ENCODE peak calls at places on chromosomes 12 and 14, in seven cellular contexts. V, Y, M, Q, H, J and S are unnamed samples.

GRCh38 chr12:109557809-109558208 is 15.5 kb downstream of the MMAB start:
- DNase-seq in V (no peak), Y (no peak), M (no peak), Q (no peak), H (no peak), J (no peak), S (no peak)

GRCh38 chr12:83793616-83794015 is 1106.9 kb downstream of the TMTC2 start:
- DNase-seq in V (no peak), Y (no peak), M (no peak), Q (no peak), H (no peak), J (no peak), S (peak)

GRCh38 chr12:33514893-33515292 is 75.3 kb upstream of the SYT10 start:
- DNase-seq in V (no peak), Y (no peak), M (no peak), Q (no peak), H (no peak), J (no peak), S (no peak)

GRCh38 chr12:41512531-41512930 is 324.4 kb downstream of the PDZRN4 start:
- DNase-seq in V (no peak), Y (no peak), M (no peak), Q (no peak), H (no peak), J (no peak), S (no peak)

GRCh38 chr12:10503460-10503859 is 2.2 kb upstream of the EIF2S3B start:
- DNase-seq in V (no peak), Y (no peak), M (no peak), Q (no peak), H (no peak), J (no peak), S (no peak)

GRCh38 chr12:93883436-93884154 is 206.4 kb downstream of the CRADD start:
- DNase-seq in V (no peak), Y (no peak), M (no peak), Q (no peak), H (no peak), J (no peak), S (no peak)

GRCh38 chr12:59075968-59076367 is 155.7 kb upstream of the LRIG3 start:
- DNase-seq in V (no peak), Y (no peak), M (no peak), Q (no peak), H (no peak), J (no peak), S (peak)

GRCh38 chr12:109458086-109458485 is 19.0 kb downstream of the KCTD10 start:
- DNase-seq in V (no peak), Y (no peak), M (no peak), Q (no peak), H (no peak), J (no peak), S (no peak)

GRCh38 chr12:111224196-111225066 is 144.5 kb downstream of the PHETA1 start:
- DNase-seq in V (no peak), Y (no peak), M (no peak), Q (peak), H (no peak), J (no peak), S (no peak)

GRCh38 chr12:102444093-102444492 is 36.3 kb downstream of the IGF1 start:
- DNase-seq in V (no peak), Y (no peak), M (no peak), Q (no peak), H (no peak), J (no peak), S (no peak)

GRCh38 chr12:124829008-124829707 is 34.5 kb downstream of the SCARB1 start:
- DNase-seq in V (peak), Y (no peak), M (peak), Q (no peak), H (no peak), J (no peak), S (peak)

GRCh38 chr12:45637706-45638105 is 91.8 kb upstream of the ARID2 start:
- DNase-seq in V (no peak), Y (no peak), M (no peak), Q (no peak), H (no peak), J (no peak), S (no peak)

GRCh38 chr14:97021001-97021400 is 223.8 kb downstream of the VRK1 start:
- DNase-seq in V (peak), Y (no peak), M (no peak), Q (no peak), H (no peak), J (no peak), S (no peak)

GRCh38 chr14:67668559-67668958 is 5.9 kb downstream of the VTI1B start:
- DNase-seq in V (no peak), Y (no peak), M (no peak), Q (no peak), H (no peak), J (peak), S (no peak)

GRCh38 chr14:64806202-64806861 is 73.4 kb downstream of the SPTB start:
- DNase-seq in V (no peak), Y (no peak), M (peak), Q (no peak), H (no peak), J (no peak), S (no peak)

GRCh38 chr14:92729632-92730358 is 18.6 kb downstream of the LGMN start:
- DNase-seq in V (no peak), Y (no peak), M (no peak), Q (no peak), H (no peak), J (no peak), S (no peak)

GRCh38 chr14:51534623-51535022 is 117.1 kb upstream of the FRMD6 start:
- DNase-seq in V (no peak), Y (peak), M (peak), Q (no peak), H (no peak), J (no peak), S (peak)

GRCh38 chr12:131350943-131351318 is 360.0 kb upstream of the SFSWAP start:
- DNase-seq in V (no peak), Y (no peak), M (no peak), Q (no peak), H (no peak), J (no peak), S (no peak)

GRCh38 chr14:99436247-99437180 is 44.1 kb downstream of the SETD3 start:
- DNase-seq in V (no peak), Y (no peak), M (no peak), Q (no peak), H (no peak), J (no peak), S (no peak)

GRCh38 chr12:121224591-121224990 is 14.7 kb downstream of the P2RX4 start:
- DNase-seq in V (no peak), Y (no peak), M (no peak), Q (peak), H (no peak), J (no peak), S (no peak)

GRCh38 chr14:96741151-96741977 is 55.8 kb upstream of the VRK1 start:
- DNase-seq in V (peak), Y (no peak), M (no peak), Q (peak), H (peak), J (no peak), S (peak)

GRCh38 chr12:54596526-54596946 is 8.1 kb upstream of the PPP1R1A start:
- DNase-seq in V (peak), Y (peak), M (peak), Q (peak), H (peak), J (no peak), S (peak)

GRCh38 chr12:21505888-21506287 is 4.3 kb downstream of the GOLT1B start:
- DNase-seq in V (no peak), Y (no peak), M (no peak), Q (no peak), H (no peak), J (no peak), S (no peak)

GRCh38 chr14:69298131-69299071 is 38.4 kb downstream of the GALNT16 start:
- DNase-seq in V (no peak), Y (no peak), M (no peak), Q (no peak), H (no peak), J (no peak), S (no peak)

GRCh38 chr12:2894961-2895360 is 4.3 kb downstream of the TULP3 start:
- DNase-seq in V (no peak), Y (no peak), M (no peak), Q (peak), H (no peak), J (no peak), S (no peak)

GRCh38 chr14:105867961-105868599 is 341.7 kb downstream of the TMEM121 start:
- DNase-seq in V (no peak), Y (no peak), M (no peak), Q (no peak), H (no peak), J (no peak), S (no peak)
- TF ChIP-seq JUND in V (no peak), Y (no peak), M (no peak), Q (no peak), H (no peak), J (no peak), S (no peak)

GRCh38 chr12:71517145-71517846 is 77.7 kb downstream of the LGR5 start:
- DNase-seq in V (no peak), Y (no peak), M (no peak), Q (no peak), H (no peak), J (no peak), S (no peak)
- TF ChIP-seq JUND in V (no peak), Y (no peak), M (no peak), Q (no peak), H (no peak), J (no peak), S (no peak)

GRCh38 chr12:123024819-123025391 is 44.4 kb downstream of the ARL6IP4 start:
- DNase-seq in V (no peak), Y (no peak), M (no peak), Q (no peak), H (no peak), J (no peak), S (no peak)
- TF ChIP-seq JUND in V (no peak), Y (no peak), M (no peak), Q (no peak), H (no peak), J (no peak), S (no peak)

DNA sequence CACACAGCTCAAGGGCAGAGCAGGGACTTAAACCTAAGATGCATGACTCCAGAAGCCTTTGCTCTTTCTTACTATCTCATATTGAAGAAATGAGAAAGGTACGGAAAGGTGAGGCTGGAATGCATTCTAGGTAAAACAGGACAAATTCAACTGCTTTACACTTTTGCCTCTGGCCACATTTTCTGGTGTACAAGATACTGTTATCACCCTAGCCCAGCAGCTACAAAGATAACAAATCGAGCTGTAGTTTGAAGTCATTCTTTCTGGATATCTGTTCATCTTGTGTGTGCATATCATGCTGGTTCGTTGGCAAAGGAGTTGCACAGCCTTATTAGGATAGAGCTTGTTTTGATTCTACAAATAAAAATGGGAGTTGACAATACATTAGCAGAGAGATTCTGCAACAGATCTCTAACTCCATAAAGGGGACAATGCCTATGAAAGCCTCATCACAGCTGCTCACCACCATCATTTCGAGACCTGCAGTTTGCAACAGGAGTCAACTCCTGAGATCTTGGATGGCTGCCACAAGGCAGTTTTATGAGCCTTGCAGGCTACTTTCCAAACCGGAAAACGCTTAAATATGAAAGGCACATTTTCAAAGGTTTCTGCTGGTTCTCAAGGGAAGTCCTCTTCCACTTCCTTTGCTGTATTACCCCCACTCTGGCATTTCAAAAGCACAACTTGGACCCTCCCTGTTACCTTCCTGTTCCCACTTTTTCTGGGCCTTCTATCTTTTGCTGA is 64.9 kb downstream of the STXBP6 start:
- DNase-seq in V (peak), Y (no peak), M (no peak), Q (no peak), H (no peak), J (no peak), S (peak)
- TF ChIP-seq JUND in V (peak), Y (no peak), M (no peak), Q (no peak), H (no peak), J (no peak), S (no peak)

GRCh38 chr12:113723631-113724030 is 242.5 kb downstream of the RBM19 start:
- DNase-seq in V (no peak), Y (no peak), M (no peak), Q (no peak), H (no peak), J (no peak), S (no peak)

GRCh38 chr12:113725557-113725876 is 240.6 kb downstream of the RBM19 start:
- DNase-seq in V (no peak), Y (no peak), M (no peak), Q (no peak), H (no peak), J (no peak), S (no peak)

GRCh38 chr12:113724703-113725556 is 241.2 kb downstream of the RBM19 start:
- DNase-seq in V (peak), Y (no peak), M (no peak), Q (peak), H (no peak), J (no peak), S (no peak)

GRCh38 chr12:113726254-113726819 is 239.8 kb downstream of the RBM19 start:
- DNase-seq in V (no peak), Y (no peak), M (no peak), Q (no peak), H (no peak), J (no peak), S (no peak)

GRCh38 chr12:113727651-113728061 is 238.5 kb downstream of the RBM19 start:
- DNase-seq in V (no peak), Y (peak), M (peak), Q (no peak), H (no peak), J (no peak), S (peak)
- TF ChIP-seq JUND in V (no peak), Y (no peak), M (no peak), Q (peak), H (no peak), J (no peak), S (no peak)

DNA sequence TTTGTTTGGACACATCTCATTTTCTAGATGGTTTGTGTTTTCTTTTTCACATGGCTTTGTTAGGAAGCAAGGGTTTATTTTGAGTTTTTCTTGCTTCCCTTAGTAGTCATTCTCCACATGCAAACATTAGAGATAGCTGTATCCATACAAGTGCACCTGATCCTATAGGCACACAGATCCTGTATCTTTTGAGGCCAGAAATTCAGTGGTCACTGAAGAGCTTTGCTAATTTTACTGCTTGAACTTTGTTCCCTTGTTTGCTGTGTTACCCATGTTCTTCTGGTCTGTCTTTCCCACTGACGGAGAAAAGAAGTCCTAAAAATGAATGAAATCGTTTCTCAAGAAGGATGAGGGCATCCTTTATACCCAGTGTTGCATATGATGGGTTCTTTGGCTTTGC is 14.7 kb downstream of the HMGA2 start:
- DNase-seq in V (no peak), Y (no peak), M (peak), Q (no peak), H (no peak), J (no peak), S (no peak)
- TF ChIP-seq JUND in V (no peak), Y (no peak), M (no peak), Q (no peak), H (no peak), J (no peak), S (no peak)